ENCODE peak calls at places on chromosome X, in ten cellular contexts. Y is gastrocnemius medialis; J is CD8-positive, alpha-beta T cell; H is esophagus squamous epithelium; K is ovary; M is fibroblast of mammary gland; B is left ventricle myocardium inferior; X is CD4-positive, alpha-beta T cell; R is suprapubic skin; F is HFF-Myc. W is an unnamed sample.

GRCh38 chrX:103685396-103685795 is 1.1 kb downstream of the MORF4L2 start:
- DNase-seq in Y (no peak), J (peak; percentile 19), H (no peak), K (no peak), M (peak; percentile 21), B (no peak), X (no peak), R (no peak), F (no peak), W (no peak)

GRCh38 chrX:104343408-104344129 is 88.8 kb upstream of the ESX1 start:
- DNase-seq in Y (no peak), J (peak; percentile 20), H (no peak), K (no peak), M (peak; percentile 83), B (no peak), X (no peak), R (no peak), F (peak; percentile 61), W (peak; percentile 34)

GRCh38 chrX:150062292-150063137 is 124.2 kb upstream of the EOLA2 start:
- DNase-seq in Y (peak; percentile 67), J (no peak), H (no peak), K (no peak), M (peak; percentile 80), B (peak; percentile 36), X (no peak), R (no peak), F (peak; percentile 61), W (no peak)

GRCh38 chrX:10235851-10236250 is 79.1 kb downstream of the CLCN4 start:
- DNase-seq in Y (no peak), J (no peak), H (no peak), K (no peak), M (peak; percentile 91), B (no peak), X (no peak), R (no peak), F (peak; percentile 35), W (no peak)

GRCh38 chrX:33160273-33160672 is 51.1 kb downstream of the DMD start:
- DNase-seq in Y (no peak), J (no peak), H (no peak), K (no peak), M (no peak), B (no peak), X (no peak), R (no peak), F (no peak), W (no peak)

GRCh38 chrX:149003863-149004660 is 501.0 kb downstream of the IDS start:
- DNase-seq in Y (no peak), J (no peak), H (no peak), K (no peak), M (no peak), B (no peak), X (no peak), R (no peak), F (no peak), W (no peak)

GRCh38 chrX:22323541-22323940 is 50.8 kb downstream of the CBLL2 start:
- DNase-seq in Y (no peak), J (no peak), H (no peak), K (no peak), M (peak; percentile 82), B (no peak), X (no peak), R (no peak), F (peak; percentile 7), W (no peak)

GRCh38 chrX:144388738-144389137 is 504.9 kb downstream of the UBE2NL start:
- DNase-seq in Y (no peak), J (no peak), H (no peak), K (no peak), M (no peak), B (no peak), X (no peak), R (no peak), F (no peak), W (no peak)

GRCh38 chrX:103584606-103585005 is 709 bp upstream of the TCEAL4 start:
- DNase-seq in Y (no peak), J (no peak), H (no peak), K (no peak), M (no peak), B (no peak), X (no peak), R (no peak), F (no peak), W (no peak)

GRCh38 chrX:39818750-39819149 is 279.0 kb downstream of the BCOR start:
- DNase-seq in Y (no peak), J (no peak), H (no peak), K (no peak), M (no peak), B (no peak), X (no peak), R (no peak), F (no peak), W (no peak)

GRCh38 chrX:106862972-106863688 is 40.0 kb downstream of the RIPPLY1 start:
- DNase-seq in Y (no peak), J (no peak), H (no peak), K (no peak), M (peak; percentile 9), B (no peak), X (no peak), R (no peak), F (no peak), W (peak; percentile 34)

GRCh38 chrX:9148626-9149385 is 114.9 kb upstream of the FAM9B start:
- DNase-seq in Y (no peak), J (no peak), H (no peak), K (peak; percentile 26), M (peak; percentile 80), B (no peak), X (no peak), R (no peak), F (no peak), W (no peak)

GRCh38 chrX:154409222-154409871 is at the start of gene DNASE1L1:
- DNase-seq in Y (peak; percentile 79), J (no peak), H (no peak), K (peak; percentile 58), M (peak; percentile 87), B (peak; percentile 71), X (no peak), R (peak; percentile 90), F (no peak), W (peak; percentile 77)

GRCh38 chrX:110050386-110050785 is 47.5 kb downstream of the TMEM164 start:
- DNase-seq in Y (no peak), J (no peak), H (no peak), K (no peak), M (no peak), B (no peak), X (no peak), R (no peak), F (no peak), W (no peak)
- TF ChIP-seq CTCF in Y (no peak), J (no peak), H (no peak), K (no peak), M (no peak), B (no peak), X (no peak), R (no peak), F (no peak), W (no peak)

GRCh38 chrX:135191838-135192237 is 20.6 kb upstream of the CT55 start:
- DNase-seq in Y (no peak), J (no peak), H (no peak), K (no peak), M (no peak), B (no peak), X (no peak), R (no peak), F (no peak), W (no peak)

DNA sequence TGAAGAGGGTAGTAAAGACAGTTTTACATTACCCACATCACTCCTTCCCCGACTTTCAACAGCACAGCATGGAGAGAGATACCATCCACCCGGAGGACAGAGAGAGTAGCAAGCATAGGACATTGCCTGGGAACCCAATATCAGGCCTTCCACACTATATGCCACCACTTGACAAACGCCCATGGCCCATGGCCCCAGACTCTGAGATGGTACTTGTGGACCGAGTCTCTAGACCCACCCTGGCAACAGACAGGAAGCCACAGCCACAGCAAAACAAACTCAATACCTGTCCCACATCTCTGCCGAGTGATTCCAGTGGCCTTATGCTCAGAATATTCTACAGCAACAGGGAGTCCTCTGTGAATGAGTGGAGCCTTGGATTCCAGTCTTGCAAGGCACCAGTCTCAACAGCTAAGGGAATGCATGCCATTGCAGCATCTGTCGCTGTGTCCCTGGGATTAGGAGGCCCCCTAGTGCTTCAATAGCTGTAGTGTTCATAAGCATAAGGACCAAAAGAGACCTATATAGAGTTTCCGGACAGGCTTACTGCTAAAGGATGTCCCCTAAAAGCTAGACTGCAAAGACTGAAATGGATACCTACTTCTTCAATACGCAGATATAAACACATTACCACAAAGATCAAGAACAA is 14.7 kb upstream of the CT55 start:
- DNase-seq in Y (no peak), J (no peak), H (no peak), K (no peak), M (peak; percentile 57), B (no peak), X (peak; percentile 32), R (no peak), F (peak; percentile 22), W (peak; percentile 25)
- TF ChIP-seq CTCF in Y (peak; percentile 35), J (no peak), H (peak; percentile 63), K (no peak), M (peak; percentile 52), B (peak; percentile 46), X (peak; percentile 31), R (peak; percentile 34), F (peak; percentile 44), W (peak; percentile 47)

GRCh38 chrX:132758778-132759177 is 199.7 kb downstream of the HS6ST2 start:
- DNase-seq in Y (no peak), J (no peak), H (no peak), K (no peak), M (no peak), B (no peak), X (no peak), R (no peak), F (no peak), W (peak; percentile 35)

GRCh38 chrX:132751043-132751690 is 207.3 kb downstream of the HS6ST2 start:
- DNase-seq in Y (no peak), J (no peak), H (no peak), K (no peak), M (no peak), B (no peak), X (no peak), R (no peak), F (no peak), W (no peak)

DNA sequence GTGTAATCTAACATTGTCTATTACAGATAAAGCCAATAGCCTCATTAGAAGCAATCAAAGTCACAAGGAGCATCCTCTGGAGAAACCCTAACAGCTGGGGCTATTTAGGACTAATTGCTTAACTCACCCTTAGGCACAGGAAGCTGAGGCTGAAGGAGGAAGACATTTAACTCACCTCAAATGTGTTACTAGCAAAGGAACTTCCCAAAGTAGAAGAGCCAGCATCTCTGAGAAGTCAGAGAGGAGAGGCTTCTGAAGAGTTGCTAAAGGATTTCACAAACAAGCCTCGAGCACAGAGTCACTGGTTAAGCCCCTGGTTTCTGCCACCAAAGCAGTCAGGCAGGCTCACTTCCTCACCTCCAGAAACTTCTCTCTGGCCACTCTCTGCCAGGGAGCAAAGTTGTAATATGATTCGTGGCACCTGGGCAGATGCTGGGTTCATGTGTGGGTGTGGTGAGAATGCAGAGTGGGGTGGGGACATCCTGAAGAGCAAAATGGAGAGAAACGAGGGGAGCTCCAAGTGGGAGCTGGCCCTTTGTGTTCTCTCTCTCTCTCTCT is 201.3 kb downstream of the HS6ST2 start:
- DNase-seq in Y (no peak), J (no peak), H (no peak), K (no peak), M (no peak), B (no peak), X (no peak), R (no peak), F (no peak), W (no peak)
- TF ChIP-seq CTCF in Y (no peak), J (no peak), H (no peak), K (no peak), M (no peak), B (no peak), X (no peak), R (no peak), F (no peak), W (no peak)

GRCh38 chrX:134727363-134727762 is 69.1 kb upstream of the PLAC1 start:
- DNase-seq in Y (no peak), J (no peak), H (no peak), K (no peak), M (peak; percentile 28), B (no peak), X (no peak), R (no peak), F (no peak), W (no peak)
- TF ChIP-seq CTCF in Y (no peak), J (no peak), H (no peak), K (no peak), M (peak; percentile 27), B (no peak), X (no peak), R (no peak), F (peak; percentile 8), W (no peak)